ENCODE peak calls at places on chromosomes 11 and 22, in ten cellular contexts. L is adipocyte; S is CD8-positive, alpha-beta memory T cell; X is A549; T is fibroblast of lung; B is activated CD4-positive, alpha-beta T cell treated with anti-CD3 and anti-CD28 coated beads, Interleukin-2, amount 10 ng/mL, durations not matched to agents 7 days and 5 days; Y is activated naive CD8-positive, alpha-beta T cell treated with anti-CD3 and anti-CD28 coated beads, Interleukin-2, amount 50 U/mL, for 16 hours; N is activated T-cell treated with anti-CD3 and anti-CD28 coated beads for 1 hour; P is occipital lobe; M is T-helper 2 cell. C is an unnamed sample.

GRCh38 chr11:2178906-2179494 is 7.4 kb upstream of the TH start:
- DNase-seq in M (no peak), L (peak; percentile 62), X (no peak), B (no peak), N (no peak), Y (no peak), P (no peak), S (no peak), T (peak; percentile 88), C (peak; percentile 32)

GRCh38 chr11:120784566-120785251 is 239.2 kb upstream of the TBCEL start:
- DNase-seq in M (no peak), Y (no peak), T (no peak), X (no peak), B (no peak), N (no peak), L (no peak), S (no peak), P (no peak), C (no peak)

GRCh38 chr22:24805790-24806662 is at the start of gene SGSM1:
- DNase-seq in T (peak; percentile 39), L (peak; percentile 59), N (peak; percentile 63), B (peak; percentile 74), S (peak; percentile 64), M (peak; percentile 82), X (peak; percentile 66), P (peak; percentile 56), Y (peak; percentile 43), C (peak; percentile 45)

GRCh38 chr22:21972806-21973205 is 9.8 kb downstream of the TOP3B start:
- DNase-seq in S (no peak), N (no peak), B (no peak), X (no peak), T (no peak), M (no peak), P (no peak), L (no peak), Y (no peak), C (no peak)

GRCh38 chr22:30304495-30305244 is 15.4 kb upstream of the CASTOR1 start:
- DNase-seq in L (peak; percentile 56), Y (no peak), X (no peak), T (peak; percentile 51), N (no peak), M (no peak), P (no peak), B (no peak), S (no peak), C (peak; percentile 31)

GRCh38 chr11:75525433-75526191 is at the start of gene GDPD5:
- DNase-seq in P (peak; percentile 78), B (peak; percentile 92), M (peak; percentile 94), T (peak; percentile 69), N (peak; percentile 75), X (peak; percentile 89), S (peak; percentile 84), L (peak; percentile 95), Y (peak; percentile 54), C (peak; percentile 74)

GRCh38 chr22:39466228-39467006 is 9.6 kb downstream of the MGAT3 start:
- DNase-seq in L (no peak), S (no peak), P (no peak), Y (no peak), B (no peak), M (no peak), N (no peak), T (no peak), X (no peak), C (no peak)

GRCh38 chr11:57430946-57431345 is 4.0 kb upstream of the SLC43A3 start:
- DNase-seq in M (no peak), X (no peak), S (no peak), B (no peak), N (no peak), T (no peak), P (no peak), Y (no peak), L (no peak), C (no peak)

GRCh38 chr22:38845368-38845740 is 1.5 kb upstream of the NPTXR start:
- DNase-seq in Y (no peak), X (no peak), M (no peak), P (no peak), T (no peak), B (no peak), N (no peak), L (no peak), S (no peak), C (no peak)

GRCh38 chr11:117044287-117045035 is 53.8 kb downstream of the SIK3 start:
- DNase-seq in S (no peak), P (no peak), M (no peak), L (no peak), B (no peak), X (no peak), N (no peak), T (no peak), Y (no peak), C (no peak)

GRCh38 chr11:82315093-82315492 is 418.6 kb downstream of the FAM181B start:
- DNase-seq in N (no peak), T (no peak), B (no peak), S (no peak), P (no peak), Y (no peak), L (no peak), M (peak; percentile 5), X (no peak), C (no peak)

GRCh38 chr22:38611559-38611958 is 41.6 kb upstream of the DMC1 start:
- DNase-seq in N (no peak), X (no peak), T (no peak), B (no peak), S (no peak), L (no peak), Y (no peak), P (no peak), M (no peak), C (no peak)

GRCh38 chr22:47196493-47196849 is 434.0 kb downstream of the TBC1D22A start:
- DNase-seq in L (no peak), P (no peak), N (no peak), S (no peak), X (no peak), B (no peak), M (no peak), T (no peak), Y (no peak), C (no peak)

GRCh38 chr11:69711824-69712801 is 8.3 kb upstream of the FGF19 start:
- DNase-seq in N (no peak), M (peak; percentile 59), X (no peak), Y (no peak), L (no peak), T (no peak), S (no peak), B (peak; percentile 52), P (no peak), C (no peak)

GRCh38 chr22:31138126-31138525 is 2.2 kb downstream of the PLA2G3 start:
- DNase-seq in S (no peak), X (no peak), B (no peak), T (no peak), P (no peak), N (no peak), Y (no peak), L (no peak), M (no peak), C (no peak)

GRCh38 chr11:122995526-122995925 is 13.9 kb upstream of the BSX start:
- DNase-seq in S (no peak), L (no peak), M (no peak), P (no peak), Y (no peak), N (no peak), B (no peak), T (no peak), X (no peak), C (no peak)

GRCh38 chr11:92070026-92070889 is 154.4 kb upstream of the FAT3 start:
- DNase-seq in L (no peak), T (peak; percentile 3), N (no peak), P (no peak), M (peak; percentile 2), S (no peak), B (no peak), X (no peak), Y (no peak), C (no peak)

GRCh38 chr11:31826530-31827438 is 15.7 kb upstream of the PAX6 start:
- DNase-seq in T (peak; percentile 13), L (no peak), P (no peak), X (no peak), S (no peak), M (no peak), B (no peak), Y (no peak), N (no peak), C (no peak)

GRCh38 chr11:72665911-72666472 is 8.2 kb downstream of the PDE2A start:
- DNase-seq in S (no peak), M (no peak), X (no peak), P (no peak), Y (no peak), N (no peak), L (no peak), T (no peak), B (no peak), C (no peak)